ENCODE peak calls at places on chromosomes 11 and 22, in ten cellular contexts. C is NB4; L is activated CD8-positive, alpha-beta T cell treated with anti-CD3 and anti-CD28 coated beads, Interleukin-2, amount 10 ng/mL, durations not matched to agents 7 days and 5 days; R is heart right ventricle; N is NCI-H187 treated with DMSO at 0.1 percent for 48 hours; P is nucleus accumbens; A is activated CD4-positive, CD25-positive, alpha-beta regulatory T cell treated with anti-CD3 and anti-CD28 coated beads, Interleukin-2, amount 50 U/mL, for 16 hours; I is ELF-1; B is activated T-cell treated with anti-CD3 and anti-CD28 coated beads, Interleukin-2, amount 50 U/mL, for 72 hours; T is cardiac muscle cell. V is an unnamed sample.

GRCh38 chr22:38923463-38924196 is 33.8 kb upstream of the APOBEC3A start:
- DNase-seq in N (peak), C (no peak), I (peak), R (peak), T (peak), P (peak), L (no peak), A (no peak), B (no peak), V (no peak)

GRCh38 chr11:47495856-47496217 is 46.9 kb upstream of the RAPSN start:
- DNase-seq in I (no peak), P (no peak), C (no peak), N (no peak), T (no peak), A (no peak), B (no peak), L (no peak), R (no peak), V (no peak)

GRCh38 chr11:72015511-72016061 is 16.9 kb downstream of the IL18BP start:
- DNase-seq in T (peak), P (no peak), I (peak), L (peak), R (no peak), B (no peak), N (no peak), A (no peak), C (peak), V (no peak)

GRCh38 chr22:39289445-39290247 is 29.8 kb downstream of the RPL3 start:
- DNase-seq in A (no peak), I (no peak), P (no peak), L (no peak), C (no peak), T (no peak), B (no peak), N (no peak), R (no peak), V (no peak)

GRCh38 chr11:69674267-69674885 is 777 bp downstream of the LTO1 start:
- DNase-seq in B (peak), N (no peak), C (peak), R (no peak), I (no peak), P (no peak), L (peak), A (no peak), T (peak), V (no peak)

GRCh38 chr11:70466154-70466553 is 67.8 kb downstream of the CTTN start:
- DNase-seq in C (no peak), P (no peak), T (peak), N (no peak), A (no peak), R (no peak), B (no peak), I (peak), L (no peak), V (no peak)

GRCh38 chr22:30751529-30751928 is 56.9 kb downstream of the OSBP2 start:
- DNase-seq in P (no peak), T (no peak), A (no peak), N (no peak), I (no peak), L (no peak), C (no peak), R (no peak), B (no peak), V (no peak)

GRCh38 chr22:47631571-47632102 is 869.2 kb downstream of the TBC1D22A start:
- DNase-seq in C (no peak), I (no peak), A (no peak), L (peak), R (no peak), N (no peak), B (no peak), T (no peak), P (no peak), V (no peak)

GRCh38 chr22:49959782-49960158 is 802 bp upstream of the PIM3 start:
- DNase-seq in R (no peak), B (peak), T (peak), P (no peak), N (no peak), C (no peak), I (no peak), A (no peak), L (no peak), V (no peak)

GRCh38 chr11:124896071-124896750 is 1.5 kb downstream of the ROBO4 start:
- DNase-seq in A (no peak), C (no peak), N (no peak), P (no peak), B (no peak), I (peak), T (no peak), R (no peak), L (no peak), V (no peak)

GRCh38 chr11:96235725-96236124 is 107.3 kb downstream of the MAML2 start:
- DNase-seq in B (peak), L (peak), A (no peak), C (no peak), R (no peak), P (no peak), I (no peak), N (no peak), T (no peak), V (no peak)

V was measured in esophagus squamous epithelium.